ENCODE peak calls at places on chromosomes 13 and 19, in five cellular contexts. M is neural progenitor cell, V is nephron progenitor cell, D is dorsolateral prefrontal cortex, B is OCI-LY7. X is an unnamed sample.

GRCh38 chr19:52527134-52527953 is at the start of gene ZNF808:
- DNase-seq in D (peak), B (peak), V (peak), M (peak), X (peak)

GRCh38 chr13:75870397-75870801 is 234.3 kb downstream of the LMO7 start:
- DNase-seq in D (no peak), M (peak), V (no peak), B (peak), X (peak)

GRCh38 chr13:93778548-93778947 is 551.9 kb downstream of the GPC6 start:
- DNase-seq in M (no peak), D (no peak), V (no peak), B (no peak), X (no peak)

GRCh38 chr13:28327761-28328607 is 166.9 kb downstream of the FLT1 start:
- DNase-seq in D (no peak), V (no peak), B (no peak), M (no peak), X (no peak)

GRCh38 chr13:113028336-113029060 is 59.5 kb downstream of the MCF2L start:
- DNase-seq in M (no peak), V (no peak), D (no peak), B (no peak), X (no peak)

GRCh38 chr19:43504426-43505185 is at the start of gene PHLDB3:
- DNase-seq in D (peak), M (no peak), B (no peak), V (peak), X (no peak)

GRCh38 chr19:32862173-32862572 is 7.4 kb downstream of the SLC7A9 start:
- DNase-seq in V (no peak), B (no peak), M (no peak), D (no peak), X (no peak)

GRCh38 chr13:38905081-38905480 is 85.5 kb downstream of the STOML3 start:
- DNase-seq in B (no peak), D (no peak), V (no peak), M (no peak), X (peak)

GRCh38 chr19:18985257-18985656 is 44.2 kb upstream of the HOMER3 start:
- DNase-seq in M (peak), V (no peak), D (no peak), B (no peak), X (no peak)

GRCh38 chr13:100721885-100722512 is 47.4 kb upstream of the TMTC4 start:
- DNase-seq in B (peak), V (peak), D (peak), M (peak), X (peak)

GRCh38 chr13:113650275-113650674 is 7.7 kb downstream of the ATP4B start:
- DNase-seq in B (no peak), V (no peak), M (no peak), D (no peak), X (peak)

GRCh38 chr19:48064509-48064908 is 20.6 kb upstream of the CABP5 start:
- DNase-seq in D (no peak), B (no peak), M (no peak), V (no peak), X (no peak)

GRCh38 chr13:102003848-102004570 is 397.8 kb downstream of the FGF14 start:
- DNase-seq in D (no peak), V (no peak), M (no peak), B (no peak), X (peak)

GRCh38 chr19:17049711-17050280 is 23.2 kb upstream of the CPAMD8 start:
- DNase-seq in V (no peak), D (no peak), B (no peak), M (no peak), X (peak)

GRCh38 chr19:46351241-46352041 is 4.6 kb downstream of the PPP5C start:
- DNase-seq in V (no peak), M (no peak), D (no peak), B (peak), X (peak)

GRCh38 chr13:75372517-75372916 is 109.5 kb downstream of the TBC1D4 start:
- DNase-seq in B (peak), M (peak), D (no peak), V (no peak), X (peak)

GRCh38 chr19:13920940-13921744 is 15.1 kb downstream of the CC2D1A start:
- DNase-seq in V (no peak), D (peak), B (peak), M (peak), X (peak)

GRCh38 chr19:35807633-35808032 is 5.0 kb downstream of the PRODH2 start:
- DNase-seq in M (no peak), D (no peak), V (no peak), B (no peak), X (no peak)

GRCh38 chr19:14545716-14546082 is 16.3 kb downstream of the TECR start:
- DNase-seq in D (no peak), M (no peak), B (no peak), V (no peak), X (no peak)

GRCh38 chr13:80084086-80084676 is 256.7 kb downstream of the SPRY2 start:
- DNase-seq in V (no peak), D (no peak), B (no peak), M (no peak), X (peak)

DNA sequence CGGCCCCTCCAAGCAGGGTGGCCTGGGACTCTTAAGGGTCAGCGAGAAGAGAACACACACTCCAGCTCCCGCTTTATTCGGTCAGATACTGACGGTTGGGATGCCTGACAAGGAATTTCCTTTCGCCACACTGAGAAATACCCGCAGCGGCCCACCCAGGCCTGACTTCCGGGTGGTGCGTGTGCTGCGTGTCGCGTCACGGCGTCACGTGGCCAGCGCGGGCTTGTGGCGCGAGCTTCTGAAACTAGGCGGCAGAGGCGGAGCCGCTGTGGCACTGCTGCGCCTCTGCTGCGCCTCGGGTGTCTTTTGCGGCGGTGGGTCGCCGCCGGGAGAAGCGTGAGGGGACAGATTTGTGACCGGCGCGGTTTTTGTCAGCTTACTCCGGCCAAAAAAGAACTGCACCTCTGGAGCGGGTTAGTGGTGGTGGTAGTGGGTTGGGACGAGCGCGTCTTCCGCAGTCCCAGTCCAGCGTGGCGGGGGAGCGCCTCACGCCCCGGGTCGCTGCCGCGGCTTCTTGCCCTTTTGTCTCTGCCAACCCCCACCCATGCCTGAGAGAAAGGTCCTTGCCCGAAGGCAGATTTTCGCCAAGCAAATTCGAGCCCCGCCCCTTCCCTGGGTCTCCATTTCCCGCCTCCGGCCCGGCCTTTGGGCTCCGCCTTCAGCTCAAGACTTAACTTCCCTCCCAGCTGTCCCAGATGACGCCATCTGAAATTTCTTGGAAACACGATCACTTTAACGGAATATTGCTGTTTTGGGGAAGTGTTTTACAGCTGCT is at the start of the genes BRCA2 and ZAR1L:
- DNase-seq in D (peak), M (peak), B (peak), V (peak), X (peak)
- TF ChIP-seq CTCF in D (peak), M (no peak), B (no peak), V (no peak), X (no peak)

DNA sequence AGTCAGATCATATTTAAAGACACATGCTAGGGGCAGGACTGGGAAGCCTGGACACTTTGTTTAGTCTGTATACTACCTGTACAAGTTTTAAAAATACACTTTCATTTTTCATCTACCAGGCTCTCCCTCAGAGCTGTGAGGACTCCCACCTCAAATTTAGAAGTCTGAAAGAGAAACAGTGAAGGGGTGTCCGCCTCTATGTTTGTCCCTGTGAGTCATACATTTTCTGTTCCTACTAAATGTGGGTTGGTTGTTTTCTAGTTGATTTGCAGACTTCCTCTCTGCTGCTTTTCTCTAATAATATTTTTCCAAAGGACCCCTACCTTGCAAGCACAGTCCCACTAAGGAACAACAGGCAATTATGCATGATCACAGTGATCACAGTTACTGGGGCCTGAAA is 110.5 kb downstream of the ENOX1 start:
- DNase-seq in V (no peak), B (no peak), D (no peak), M (no peak), X (no peak)
- TF ChIP-seq CTCF in V (no peak), B (no peak), D (no peak), M (no peak), X (no peak)

GRCh38 chr13:20191311-20191901 is 1.3 kb downstream of the GJB2 start:
- DNase-seq in B (no peak), M (no peak), D (no peak), V (no peak), X (no peak)

GRCh38 chr13:20192470-20193141 is at the start of gene GJB2:
- DNase-seq in M (peak), B (no peak), D (no peak), V (peak), X (no peak)

GRCh38 chr13:20193924-20194631 is 1.3 kb upstream of the GJB2 start:
- DNase-seq in V (no peak), B (no peak), M (peak), D (no peak), X (peak)

GRCh38 chr13:20191902-20192469 is 752 bp downstream of the GJB2 start:
- DNase-seq in D (no peak), B (no peak), V (peak), M (peak), X (no peak)

DNA sequence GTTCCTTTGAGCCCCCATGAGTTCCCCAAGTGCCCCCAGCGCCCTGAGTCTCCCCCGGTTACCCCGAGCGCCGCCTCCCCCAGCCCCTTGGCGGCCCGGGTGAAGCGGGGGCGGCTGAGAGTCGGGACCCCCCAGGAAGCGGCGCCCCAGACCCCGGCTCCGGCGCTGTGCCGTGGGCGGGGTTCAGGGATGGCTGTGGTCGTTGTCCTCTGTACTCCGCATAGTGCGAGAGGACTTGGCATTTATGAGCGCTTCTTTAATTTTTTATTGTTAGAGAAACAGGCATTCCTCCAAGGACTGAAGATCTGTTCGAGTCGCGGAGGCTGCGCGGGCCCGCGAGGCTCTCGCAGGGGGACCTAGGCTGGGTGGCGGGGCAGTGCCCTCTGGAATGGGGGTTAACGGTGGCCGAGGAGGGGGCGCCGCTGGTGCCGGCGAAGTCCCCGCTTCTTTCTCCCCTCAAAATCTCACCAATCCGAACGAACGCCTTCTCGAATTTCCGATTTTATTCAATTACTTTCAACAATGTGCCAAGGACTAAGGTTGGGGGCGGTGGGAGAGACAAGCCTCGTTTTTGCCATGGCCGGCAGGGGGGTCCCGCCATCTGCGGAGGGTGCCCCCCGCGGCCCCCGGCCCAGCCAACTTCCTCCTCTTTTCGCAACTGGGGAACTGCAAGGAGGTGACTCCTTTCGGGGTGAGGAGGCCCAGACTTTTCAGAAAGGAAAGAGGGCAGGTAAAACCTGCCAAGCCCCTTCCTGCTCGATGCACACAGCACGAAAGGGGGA is 595 bp upstream of the GJB2 start:
- DNase-seq in D (no peak), B (no peak), V (peak), M (peak), X (no peak)
- TF ChIP-seq CTCF in D (no peak), B (no peak), V (no peak), M (peak), X (no peak)

GRCh38 chr19:39038098-39038497 is 5.7 kb upstream of the FBXO27 start:
- DNase-seq in D (peak), B (no peak), V (peak), M (peak), X (peak)
- TF ChIP-seq CTCF in D (peak), B (no peak), V (no peak), M (no peak), X (peak)

DNA sequence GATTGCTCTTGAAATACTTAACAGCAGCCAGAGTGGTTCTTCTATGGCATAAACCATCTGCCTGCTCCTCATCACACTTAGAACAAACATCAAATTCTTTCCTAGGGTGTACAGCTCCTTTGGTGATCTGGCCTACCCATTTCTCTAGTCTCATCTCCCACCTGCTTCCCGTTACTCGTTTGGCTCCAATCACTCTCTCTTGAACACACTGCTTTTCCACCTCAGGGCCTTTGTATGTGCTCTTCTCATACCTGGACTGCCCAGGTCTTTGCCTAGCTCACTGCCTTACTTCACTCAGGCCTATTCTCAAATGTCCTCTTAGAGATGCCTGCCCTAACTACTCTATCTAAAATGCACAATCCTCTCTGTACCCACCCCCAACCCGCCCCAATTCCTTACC is 100.5 kb downstream of the KCNRG start:
- DNase-seq in V (no peak), M (no peak), D (no peak), B (no peak), X (no peak)
- TF ChIP-seq CTCF in V (no peak), M (no peak), D (no peak), B (no peak), X (no peak)